ENCODE peak calls at places on chromosomes 6 and 20, in five cellular contexts. Y is PC-3, W is astrocyte, X is neuronal stem cell, B is GM23248. S is an unnamed sample.

GRCh38 chr6:150418825-150419594 is 50.2 kb downstream of the IYD start:
- DNase-seq in W (peak; percentile 36), Y (peak; percentile 59), B (peak; percentile 81), X (peak; percentile 21), S (no peak)

GRCh38 chr6:10690651-10691445 is 3.6 kb downstream of the C6orf52 start:
- DNase-seq in B (no peak), X (no peak), Y (no peak), W (no peak), S (no peak)

GRCh38 chr6:107673076-107673494 is 151.0 kb downstream of the SCML4 start:
- DNase-seq in B (no peak), W (no peak), Y (no peak), X (no peak), S (no peak)

GRCh38 chr20:51425347-51426106 is 117.0 kb downstream of the NFATC2 start:
- DNase-seq in W (no peak), B (no peak), Y (no peak), X (no peak), S (no peak)

GRCh38 chr6:17984822-17985660 is 2.4 kb downstream of the KIF13A start:
- DNase-seq in W (no peak), X (no peak), B (peak; percentile 47), Y (peak; percentile 36), S (no peak)

GRCh38 chr20:13008761-13009681 is at the start of gene SPTLC3:
- DNase-seq in W (peak; percentile 63), B (peak; percentile 53), Y (peak; percentile 81), X (no peak), S (no peak)

GRCh38 chr20:38075161-38075998 is 41.8 kb downstream of the RPRD1B start:
- DNase-seq in W (peak; percentile 44), X (no peak), Y (no peak), B (no peak), S (no peak)

GRCh38 chr6:136037885-136038460 is 186.5 kb downstream of the PDE7B start:
- DNase-seq in X (no peak), Y (no peak), W (peak; percentile 56), B (peak; percentile 78), S (no peak)

GRCh38 chr20:36684747-36685146 is 38.8 kb upstream of the SLA2 start:
- DNase-seq in B (no peak), Y (no peak), W (no peak), X (no peak), S (no peak)

DNA sequence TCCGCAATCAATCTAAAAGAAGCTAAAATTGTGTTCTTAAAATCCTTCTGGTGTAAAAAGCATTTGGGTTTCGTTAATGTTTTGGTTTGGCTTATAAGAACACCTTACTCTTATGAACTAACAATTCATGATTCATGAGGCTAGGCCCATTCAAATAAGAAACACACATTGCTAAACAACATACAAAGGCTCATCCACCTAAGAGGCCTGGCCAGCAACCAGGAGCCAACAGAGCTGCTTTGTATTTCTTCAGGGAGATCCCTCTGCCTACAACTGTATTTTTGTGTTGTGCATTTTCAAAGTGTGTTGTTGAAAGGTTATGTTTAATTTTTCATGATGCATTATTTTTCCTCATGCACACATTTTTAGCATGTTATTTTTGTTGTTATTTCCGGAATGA is 98.6 kb downstream of the PTPRK start:
- DNase-seq in B (no peak), W (no peak), X (no peak), Y (no peak), S (no peak)
- H3K9ac ChIP-seq in B (no peak overlapping the region), W (no peak overlapping the region), X (no peak overlapping the region), Y (no peak overlapping the region), S (no peak overlapping the region)

GRCh38 chr20:53922901-53923314 is 147.5 kb downstream of the BCAS1 start:
- DNase-seq in W (no peak), B (peak; percentile 64), Y (no peak), X (no peak), S (no peak)
- H3K9ac ChIP-seq in W (no peak overlapping the region), B (peak overlapping the region; percentile 42), Y (no peak overlapping the region), X (no peak overlapping the region), S (no peak overlapping the region)

DNA sequence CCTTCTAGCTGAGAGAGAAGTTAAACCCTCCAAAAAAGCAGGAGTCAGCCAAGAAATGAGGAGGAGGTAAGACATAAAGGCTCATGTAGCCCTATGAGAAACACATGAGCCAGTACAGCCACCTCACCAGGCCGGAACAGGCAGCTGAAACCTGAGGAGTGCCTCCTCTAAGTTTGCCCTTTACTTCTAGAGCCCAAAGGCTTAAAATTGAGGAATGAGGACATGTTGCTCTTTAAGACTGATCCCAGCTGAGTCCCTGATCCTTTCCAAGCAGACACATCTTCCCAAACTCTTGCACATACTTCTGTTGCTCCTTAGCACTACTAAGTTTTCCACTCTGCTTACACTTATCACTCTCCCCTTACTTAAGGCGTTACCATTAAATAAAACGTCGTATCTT is 123.9 kb downstream of the OGFRL1 start:
- DNase-seq in B (no peak), W (no peak), X (no peak), Y (peak; percentile 35), S (no peak)
- H3K9ac ChIP-seq in B (no peak overlapping the region), W (no peak overlapping the region), X (no peak overlapping the region), Y (no peak overlapping the region), S (peak overlapping the region; percentile 0)

GRCh38 chr20:64266988-64267387 is 11.4 kb downstream of the PCMTD2 start:
- DNase-seq in W (no peak), X (no peak), B (no peak), Y (no peak), S (no peak)
- H3K9ac ChIP-seq in W (no peak overlapping the region), X (no peak overlapping the region), B (no peak overlapping the region), Y (no peak overlapping the region), S (no peak overlapping the region)

S was measured in keratinocyte.